ENCODE peak calls at places on chromosomes 12 and 14, in five cellular contexts. One of them, this sample, is unnamed.
A peak's percentile ranks its signal among the peaks of the same experiment; 100 is the strongest.

GRCh38 chr14:77257700-77258099 is 13.3 kb downstream of the NGB start:
- DNase-seq in spleen: no peak
- DNase-seq in Ammon's horn: no peak
- DNase-seq in activated T-cell treated with anti-CD3 and anti-CD28 coated beads, Interleukin-2, amount 50 U/mL, for 48 hours: no peak
- DNase-seq in LoVo: no peak
- DNase-seq in this sample: no peak

GRCh38 chr12:61536525-61536924 is 723.7 kb upstream of the USP15 start:
- DNase-seq in spleen: no peak
- DNase-seq in Ammon's horn: peak; percentile 58
- DNase-seq in activated T-cell treated with anti-CD3 and anti-CD28 coated beads, Interleukin-2, amount 50 U/mL, for 48 hours: no peak
- DNase-seq in LoVo: no peak
- DNase-seq in this sample: no peak

GRCh38 chr12:253116-253831 is 9.4 kb downstream of the SLC6A13 start:
- DNase-seq in spleen: no peak
- DNase-seq in Ammon's horn: no peak
- DNase-seq in activated T-cell treated with anti-CD3 and anti-CD28 coated beads, Interleukin-2, amount 50 U/mL, for 48 hours: no peak
- DNase-seq in LoVo: no peak
- DNase-seq in this sample: no peak

GRCh38 chr12:93019911-93020224 is 90.8 kb upstream of the EEA1 start:
- DNase-seq in spleen: no peak
- DNase-seq in Ammon's horn: no peak
- DNase-seq in activated T-cell treated with anti-CD3 and anti-CD28 coated beads, Interleukin-2, amount 50 U/mL, for 48 hours: no peak
- DNase-seq in LoVo: peak; percentile 21
- DNase-seq in this sample: no peak

GRCh38 chr14:55780156-55780946 is 200.3 kb downstream of the KTN1 start:
- DNase-seq in spleen: no peak
- DNase-seq in Ammon's horn: peak; percentile 24
- DNase-seq in activated T-cell treated with anti-CD3 and anti-CD28 coated beads, Interleukin-2, amount 50 U/mL, for 48 hours: no peak
- DNase-seq in LoVo: peak; percentile 70
- DNase-seq in this sample: peak; percentile 10

GRCh38 chr12:62847709-62848108 is 87.2 kb downstream of the PPM1H start:
- DNase-seq in spleen: no peak
- DNase-seq in Ammon's horn: no peak
- DNase-seq in activated T-cell treated with anti-CD3 and anti-CD28 coated beads, Interleukin-2, amount 50 U/mL, for 48 hours: no peak
- DNase-seq in LoVo: no peak
- DNase-seq in this sample: no peak

GRCh38 chr12:6161124-6161882 is 36.8 kb upstream of the VWF start:
- DNase-seq in spleen: peak; percentile 69
- DNase-seq in Ammon's horn: no peak
- DNase-seq in activated T-cell treated with anti-CD3 and anti-CD28 coated beads, Interleukin-2, amount 50 U/mL, for 48 hours: no peak
- DNase-seq in LoVo: no peak
- DNase-seq in this sample: no peak

GRCh38 chr14:92848941-92849340 is 54.8 kb downstream of the GOLGA5 start:
- DNase-seq in spleen: no peak
- DNase-seq in Ammon's horn: no peak
- DNase-seq in activated T-cell treated with anti-CD3 and anti-CD28 coated beads, Interleukin-2, amount 50 U/mL, for 48 hours: no peak
- DNase-seq in LoVo: no peak
- DNase-seq in this sample: no peak

GRCh38 chr12:6603095-6603567 is 4.0 kb downstream of the CHD4 start:
- DNase-seq in spleen: no peak
- DNase-seq in Ammon's horn: peak; percentile 39
- DNase-seq in activated T-cell treated with anti-CD3 and anti-CD28 coated beads, Interleukin-2, amount 50 U/mL, for 48 hours: no peak
- DNase-seq in LoVo: no peak
- DNase-seq in this sample: no peak

GRCh38 chr12:124458992-124459851 is 108.2 kb downstream of the NCOR2 start:
- DNase-seq in spleen: peak; percentile 66
- DNase-seq in Ammon's horn: no peak
- DNase-seq in activated T-cell treated with anti-CD3 and anti-CD28 coated beads, Interleukin-2, amount 50 U/mL, for 48 hours: no peak
- DNase-seq in LoVo: no peak
- DNase-seq in this sample: no peak

GRCh38 chr12:44875954-44876553 is at the start of gene NELL2:
- DNase-seq in spleen: peak; percentile 75
- DNase-seq in Ammon's horn: peak; percentile 65
- DNase-seq in activated T-cell treated with anti-CD3 and anti-CD28 coated beads, Interleukin-2, amount 50 U/mL, for 48 hours: peak; percentile 83
- DNase-seq in LoVo: peak; percentile 48
- DNase-seq in this sample: peak; percentile 85

GRCh38 chr12:117363953-117364486 is 2.6 kb upstream of the NOS1 start:
- DNase-seq in spleen: no peak
- DNase-seq in Ammon's horn: no peak
- DNase-seq in activated T-cell treated with anti-CD3 and anti-CD28 coated beads, Interleukin-2, amount 50 U/mL, for 48 hours: no peak
- DNase-seq in LoVo: no peak
- DNase-seq in this sample: peak; percentile 20

GRCh38 chr14:101400815-101401214 is 160.5 kb upstream of the DIO3 start:
- DNase-seq in spleen: no peak
- DNase-seq in Ammon's horn: no peak
- DNase-seq in activated T-cell treated with anti-CD3 and anti-CD28 coated beads, Interleukin-2, amount 50 U/mL, for 48 hours: no peak
- DNase-seq in LoVo: no peak
- DNase-seq in this sample: peak; percentile 41

GRCh38 chr12:90695415-90695814 is 259.6 kb downstream of the CCER1 start:
- DNase-seq in spleen: no peak
- DNase-seq in Ammon's horn: no peak
- DNase-seq in activated T-cell treated with anti-CD3 and anti-CD28 coated beads, Interleukin-2, amount 50 U/mL, for 48 hours: no peak
- DNase-seq in LoVo: no peak
- DNase-seq in this sample: no peak

GRCh38 chr14:21106506-21107359 is 5.9 kb downstream of the TMEM253 start:
- DNase-seq in spleen: peak; percentile 91
- DNase-seq in Ammon's horn: peak; percentile 91
- DNase-seq in activated T-cell treated with anti-CD3 and anti-CD28 coated beads, Interleukin-2, amount 50 U/mL, for 48 hours: peak; percentile 86
- DNase-seq in LoVo: peak; percentile 79
- DNase-seq in this sample: peak; percentile 73

GRCh38 chr14:90837355-90837754 is 21.1 kb upstream of the TTC7B start:
- DNase-seq in spleen: no peak
- DNase-seq in Ammon's horn: no peak
- DNase-seq in activated T-cell treated with anti-CD3 and anti-CD28 coated beads, Interleukin-2, amount 50 U/mL, for 48 hours: no peak
- DNase-seq in LoVo: no peak
- DNase-seq in this sample: no peak

GRCh38 chr12:43336962-43337555 is 214.9 kb downstream of the ADAMTS20 start:
- DNase-seq in spleen: no peak
- DNase-seq in Ammon's horn: no peak
- DNase-seq in activated T-cell treated with anti-CD3 and anti-CD28 coated beads, Interleukin-2, amount 50 U/mL, for 48 hours: no peak
- DNase-seq in LoVo: peak; percentile 30
- DNase-seq in this sample: peak; percentile 39

GRCh38 chr14:21965042-21965441 is 291.4 kb upstream of the OR4E1 start:
- DNase-seq in spleen: no peak
- DNase-seq in Ammon's horn: no peak
- DNase-seq in activated T-cell treated with anti-CD3 and anti-CD28 coated beads, Interleukin-2, amount 50 U/mL, for 48 hours: peak; percentile 24
- DNase-seq in LoVo: no peak
- DNase-seq in this sample: no peak

GRCh38 chr12:125271850-125272249 is 206.6 kb downstream of the AACS start:
- DNase-seq in spleen: no peak
- DNase-seq in Ammon's horn: no peak
- DNase-seq in activated T-cell treated with anti-CD3 and anti-CD28 coated beads, Interleukin-2, amount 50 U/mL, for 48 hours: no peak
- DNase-seq in LoVo: no peak
- DNase-seq in this sample: no peak

GRCh38 chr14:42222924-42223471 is 616.3 kb downstream of the LRFN5 start:
- DNase-seq in spleen: no peak
- DNase-seq in Ammon's horn: peak; percentile 64
- DNase-seq in activated T-cell treated with anti-CD3 and anti-CD28 coated beads, Interleukin-2, amount 50 U/mL, for 48 hours: no peak
- DNase-seq in LoVo: no peak
- DNase-seq in this sample: no peak

GRCh38 chr12:1197264-1198018 is 206.4 kb downstream of the ERC1 start:
- DNase-seq in spleen: no peak
- DNase-seq in Ammon's horn: no peak
- DNase-seq in activated T-cell treated with anti-CD3 and anti-CD28 coated beads, Interleukin-2, amount 50 U/mL, for 48 hours: no peak
- DNase-seq in LoVo: no peak
- DNase-seq in this sample: no peak

GRCh38 chr14:52862652-52863338 is 71.4 kb upstream of the GNPNAT1 start:
- DNase-seq in spleen: no peak
- DNase-seq in Ammon's horn: no peak
- DNase-seq in activated T-cell treated with anti-CD3 and anti-CD28 coated beads, Interleukin-2, amount 50 U/mL, for 48 hours: no peak
- DNase-seq in LoVo: no peak
- DNase-seq in this sample: no peak

GRCh38 chr12:50057000-50057841 is at the start of gene ASIC1:
- DNase-seq in spleen: no peak
- DNase-seq in Ammon's horn: peak; percentile 76
- DNase-seq in activated T-cell treated with anti-CD3 and anti-CD28 coated beads, Interleukin-2, amount 50 U/mL, for 48 hours: peak; percentile 72
- DNase-seq in LoVo: peak; percentile 78
- DNase-seq in this sample: peak; percentile 64